ENCODE peak calls at places on chromosomes 6 and 20, in five cellular contexts. One of them, this sample, is unnamed.

GRCh38 chr6:54255881-54256280 is 52.4 kb upstream of the TINAG start:
- DNase-seq in lung: no peak
- DNase-seq in colonic mucosa: no peak
- DNase-seq in breast epithelium: no peak
- DNase-seq in sigmoid colon: no peak
- DNase-seq in this sample: no peak

GRCh38 chr6:38279945-38280588 is 359.7 kb downstream of the BTBD9 start:
- DNase-seq in lung: no peak
- DNase-seq in colonic mucosa: no peak
- DNase-seq in breast epithelium: no peak
- DNase-seq in sigmoid colon: no peak
- DNase-seq in this sample: no peak

GRCh38 chr6:79421707-79422484 is 115.3 kb downstream of the LCA5 start:
- DNase-seq in lung: no peak
- DNase-seq in colonic mucosa: peak; percentile 24
- DNase-seq in breast epithelium: no peak
- DNase-seq in sigmoid colon: no peak
- DNase-seq in this sample: peak; percentile 81

GRCh38 chr6:35435075-35435837 is 16.9 kb upstream of the FANCE start:
- DNase-seq in lung: no peak
- DNase-seq in colonic mucosa: peak; percentile 92
- DNase-seq in breast epithelium: no peak
- DNase-seq in sigmoid colon: no peak
- DNase-seq in this sample: no peak

GRCh38 chr6:37876843-37877242 is 57.3 kb downstream of the ZFAND3 start:
- DNase-seq in lung: no peak
- DNase-seq in colonic mucosa: no peak
- DNase-seq in breast epithelium: no peak
- DNase-seq in sigmoid colon: no peak
- DNase-seq in this sample: no peak

GRCh38 chr6:83430606-83431544 is at the start of gene ME1:
- DNase-seq in lung: peak; percentile 82
- DNase-seq in colonic mucosa: peak; percentile 83
- DNase-seq in breast epithelium: peak; percentile 22
- DNase-seq in sigmoid colon: peak; percentile 90
- DNase-seq in this sample: peak; percentile 43

GRCh38 chr6:36324715-36325114 is 12.0 kb downstream of the BNIP5 start:
- DNase-seq in lung: no peak
- DNase-seq in colonic mucosa: no peak
- DNase-seq in breast epithelium: no peak
- DNase-seq in sigmoid colon: no peak
- DNase-seq in this sample: no peak

GRCh38 chr20:50152394-50153152 is 950 bp downstream of the PEDS1 start:
- DNase-seq in lung: no peak
- DNase-seq in colonic mucosa: peak; percentile 59
- DNase-seq in breast epithelium: no peak
- DNase-seq in sigmoid colon: no peak
- DNase-seq in this sample: no peak

GRCh38 chr6:162706236-162706635 is 21.3 kb downstream of the PRKN start:
- DNase-seq in lung: no peak
- DNase-seq in colonic mucosa: peak; percentile 30
- DNase-seq in breast epithelium: peak; percentile 19
- DNase-seq in sigmoid colon: peak; percentile 89
- DNase-seq in this sample: no peak

GRCh38 chr20:19628570-19629134 is 129.4 kb upstream of the RIN2 start:
- DNase-seq in lung: peak; percentile 72
- DNase-seq in colonic mucosa: peak; percentile 88
- DNase-seq in breast epithelium: peak; percentile 35
- DNase-seq in sigmoid colon: no peak
- DNase-seq in this sample: peak; percentile 24

GRCh38 chr20:50450961-50451752 is 59.0 kb upstream of the PTPN1 start:
- DNase-seq in lung: no peak
- DNase-seq in colonic mucosa: no peak
- DNase-seq in breast epithelium: no peak
- DNase-seq in sigmoid colon: peak; percentile 82
- DNase-seq in this sample: no peak

GRCh38 chr6:47897233-47897632 is 115.4 kb downstream of the OPN5 start:
- DNase-seq in lung: no peak
- DNase-seq in colonic mucosa: no peak
- DNase-seq in breast epithelium: no peak
- DNase-seq in sigmoid colon: no peak
- DNase-seq in this sample: no peak

GRCh38 chr6:42007286-42007685 is 43.0 kb upstream of the TAF8 start:
- DNase-seq in lung: no peak
- DNase-seq in colonic mucosa: no peak
- DNase-seq in breast epithelium: no peak
- DNase-seq in sigmoid colon: no peak
- DNase-seq in this sample: no peak

GRCh38 chr20:53070714-53071392 is 98.7 kb downstream of the TSHZ2 start:
- DNase-seq in lung: no peak
- DNase-seq in colonic mucosa: no peak
- DNase-seq in breast epithelium: no peak
- DNase-seq in sigmoid colon: no peak
- DNase-seq in this sample: no peak

GRCh38 chr6:153231048-153231635 is 100.1 kb upstream of the RGS17 start:
- DNase-seq in lung: peak; percentile 47
- DNase-seq in colonic mucosa: peak; percentile 61
- DNase-seq in breast epithelium: no peak
- DNase-seq in sigmoid colon: no peak
- DNase-seq in this sample: peak; percentile 2

GRCh38 chr6:107103082-107103481 is 12.2 kb downstream of the BEND3 start:
- DNase-seq in lung: no peak
- DNase-seq in colonic mucosa: no peak
- DNase-seq in breast epithelium: no peak
- DNase-seq in sigmoid colon: no peak
- DNase-seq in this sample: no peak

GRCh38 chr6:34595332-34596090 is 39.4 kb upstream of the SPDEF start:
- DNase-seq in lung: no peak
- DNase-seq in colonic mucosa: no peak
- DNase-seq in breast epithelium: no peak
- DNase-seq in sigmoid colon: no peak
- DNase-seq in this sample: no peak

GRCh38 chr20:11186301-11187008 is 512.7 kb upstream of the JAG1 start:
- DNase-seq in lung: no peak
- DNase-seq in colonic mucosa: no peak
- DNase-seq in breast epithelium: no peak
- DNase-seq in sigmoid colon: no peak
- DNase-seq in this sample: no peak

GRCh38 chr6:131547524-131547923 is 25.5 kb upstream of the ARG1 start:
- DNase-seq in lung: no peak
- DNase-seq in colonic mucosa: no peak
- DNase-seq in breast epithelium: no peak
- DNase-seq in sigmoid colon: no peak
- DNase-seq in this sample: no peak

GRCh38 chr20:21571841-21572690 is 58.2 kb upstream of the NKX2-2 start:
- DNase-seq in lung: no peak
- DNase-seq in colonic mucosa: no peak
- DNase-seq in breast epithelium: no peak
- DNase-seq in sigmoid colon: no peak
- DNase-seq in this sample: no peak

GRCh38 chr6:10397756-10398438 is 17.0 kb downstream of the TFAP2A start:
- DNase-seq in lung: no peak
- DNase-seq in colonic mucosa: no peak
- DNase-seq in breast epithelium: no peak
- DNase-seq in sigmoid colon: no peak
- DNase-seq in this sample: no peak

GRCh38 chr6:35637911-35638310 is 50.8 kb downstream of the FKBP5 start:
- DNase-seq in lung: no peak
- DNase-seq in colonic mucosa: no peak
- DNase-seq in breast epithelium: no peak
- DNase-seq in sigmoid colon: no peak
- DNase-seq in this sample: no peak

GRCh38 chr20:6038256-6038655 is 15.6 kb downstream of the LRRN4 start:
- DNase-seq in lung: no peak
- DNase-seq in colonic mucosa: no peak
- DNase-seq in breast epithelium: no peak
- DNase-seq in sigmoid colon: no peak
- DNase-seq in this sample: no peak

GRCh38 chr6:168314948-168315347 is 4.6 kb downstream of the DACT2 start:
- DNase-seq in lung: no peak
- DNase-seq in colonic mucosa: no peak
- DNase-seq in breast epithelium: peak; percentile 81
- DNase-seq in sigmoid colon: no peak
- DNase-seq in this sample: no peak

GRCh38 chr6:15966000-15966399 is 162.9 kb upstream of the MYLIP start:
- DNase-seq in lung: no peak
- DNase-seq in colonic mucosa: no peak
- DNase-seq in breast epithelium: no peak
- DNase-seq in sigmoid colon: no peak
- DNase-seq in this sample: no peak
- TF ChIP-seq CTCF in lung: no peak
- TF ChIP-seq CTCF in colonic mucosa: no peak
- TF ChIP-seq CTCF in breast epithelium: no peak
- TF ChIP-seq CTCF in sigmoid colon: no peak
- TF ChIP-seq CTCF in this sample: no peak

GRCh38 chr6:142902636-142903053 is 42.3 kb downstream of the HIVEP2 start:
- DNase-seq in lung: peak; percentile 56
- DNase-seq in colonic mucosa: peak; percentile 48
- DNase-seq in breast epithelium: peak; percentile 40
- DNase-seq in sigmoid colon: peak; percentile 71
- DNase-seq in this sample: peak; percentile 96
- H3K27ac ChIP-seq in lung: peak overlapping the region; percentile 64
- H3K27ac ChIP-seq in colonic mucosa: no peak overlapping the region
- H3K27ac ChIP-seq in breast epithelium: peak overlapping the region; percentile 25
- H3K27ac ChIP-seq in sigmoid colon: peak overlapping the region; percentile 20
- H3K27ac ChIP-seq in this sample: no peak overlapping the region

GRCh38 chr20:346033-346639 is 775 bp upstream of the NRSN2 start:
- DNase-seq in lung: no peak
- DNase-seq in colonic mucosa: no peak
- DNase-seq in breast epithelium: no peak
- DNase-seq in sigmoid colon: no peak
- DNase-seq in this sample: no peak
- H3K4me3 ChIP-seq in lung: no peak overlapping the region
- H3K4me3 ChIP-seq in colonic mucosa: peak overlapping the region; percentile 88
- H3K4me3 ChIP-seq in breast epithelium: peak overlapping the region; percentile 75
- H3K4me3 ChIP-seq in sigmoid colon: peak overlapping the region; percentile 82
- H3K4me3 ChIP-seq in this sample: peak overlapping the region; percentile 87

GRCh38 chr6:138716017-138716416 is 57.6 kb upstream of the CCDC28A start:
- DNase-seq in lung: no peak
- DNase-seq in colonic mucosa: no peak
- DNase-seq in breast epithelium: no peak
- DNase-seq in sigmoid colon: no peak
- DNase-seq in this sample: no peak

GRCh38 chr6:138714493-138714892 is 59.1 kb upstream of the CCDC28A start:
- DNase-seq in lung: no peak
- DNase-seq in colonic mucosa: no peak
- DNase-seq in breast epithelium: no peak
- DNase-seq in sigmoid colon: no peak
- DNase-seq in this sample: no peak

GRCh38 chr6:138719744-138720143 is 53.8 kb upstream of the CCDC28A start:
- DNase-seq in lung: no peak
- DNase-seq in colonic mucosa: no peak
- DNase-seq in breast epithelium: no peak
- DNase-seq in sigmoid colon: no peak
- DNase-seq in this sample: no peak

GRCh38 chr6:138719011-138719635 is 54.4 kb upstream of the CCDC28A start:
- DNase-seq in lung: no peak
- DNase-seq in colonic mucosa: no peak
- DNase-seq in breast epithelium: no peak
- DNase-seq in sigmoid colon: no peak
- DNase-seq in this sample: no peak

GRCh38 chr6:138716971-138717370 is 56.6 kb upstream of the CCDC28A start:
- DNase-seq in lung: no peak
- DNase-seq in colonic mucosa: no peak
- DNase-seq in breast epithelium: no peak
- DNase-seq in sigmoid colon: no peak
- DNase-seq in this sample: no peak
- TF ChIP-seq CTCF in lung: no peak
- TF ChIP-seq CTCF in colonic mucosa: no peak
- TF ChIP-seq CTCF in breast epithelium: no peak
- TF ChIP-seq CTCF in sigmoid colon: no peak
- TF ChIP-seq CTCF in this sample: no peak

DNA sequence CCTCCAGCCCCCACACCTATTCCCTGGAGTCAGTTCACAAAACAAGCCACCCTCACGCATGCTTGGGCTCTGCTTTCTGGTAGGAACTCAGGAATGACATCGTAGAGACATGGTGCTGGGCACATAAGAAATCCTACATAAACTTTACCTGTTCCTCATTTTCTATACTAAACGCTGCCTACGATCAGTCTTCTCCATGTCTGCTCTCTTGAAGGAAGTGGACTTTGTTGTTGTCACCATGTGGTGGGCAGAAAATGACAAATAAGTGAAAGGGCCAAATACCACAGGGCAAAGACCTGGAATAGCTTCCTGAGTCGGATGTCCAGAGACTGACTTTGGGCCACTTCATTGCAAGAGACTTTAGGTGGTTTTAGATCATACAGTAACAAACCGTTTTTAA is 10.1 kb downstream of the MYLK4 start:
- DNase-seq in lung: no peak
- DNase-seq in colonic mucosa: no peak
- DNase-seq in breast epithelium: no peak
- DNase-seq in sigmoid colon: no peak
- DNase-seq in this sample: no peak
- H3K27ac ChIP-seq in lung: no peak overlapping the region
- H3K27ac ChIP-seq in colonic mucosa: no peak overlapping the region
- H3K27ac ChIP-seq in breast epithelium: no peak overlapping the region
- H3K27ac ChIP-seq in sigmoid colon: no peak overlapping the region
- H3K27ac ChIP-seq in this sample: no peak overlapping the region